ENCODE peak calls at places on chromosomes 7 and 10, in seven cellular contexts. B, Z, O, N, V, L and P are unnamed samples.

GRCh38 chr7:139362981-139363380 is 3.3 kb downstream of the LUC7L2 start:
- DNase-seq in B (no peak), Z (no peak), O (no peak), V (no peak), N (no peak), L (no peak), P (no peak)

GRCh38 chr10:124898493-124898892 is 43.4 kb upstream of the ZRANB1 start:
- DNase-seq in B (no peak), L (no peak), Z (peak), V (no peak), N (no peak), O (no peak), P (no peak)

GRCh38 chr7:94701555-94701973 is 45.6 kb upstream of the SGCE start:
- DNase-seq in Z (peak), B (no peak), V (no peak), L (no peak), O (no peak), N (peak), P (peak)

GRCh38 chr7:105010538-105011523 is 3.2 kb upstream of the KMT2E start:
- DNase-seq in O (peak), B (no peak), L (no peak), V (no peak), N (no peak), Z (no peak), P (no peak)

GRCh38 chr7:36127075-36127740 is 25.8 kb upstream of the EEPD1 start:
- DNase-seq in O (no peak), V (no peak), N (no peak), B (peak), L (no peak), Z (no peak), P (no peak)

GRCh38 chr7:2978403-2978802 is 65.3 kb downstream of the CARD11 start:
- DNase-seq in L (no peak), N (peak), B (no peak), V (peak), O (no peak), Z (no peak), P (no peak)

GRCh38 chr7:13981070-13981469 is 8.4 kb downstream of the ETV1 start:
- DNase-seq in Z (no peak), B (peak), V (no peak), L (peak), O (peak), N (no peak), P (peak)

GRCh38 chr7:30989824-30990140 is 26.0 kb downstream of the GHRHR start:
- DNase-seq in O (no peak), V (no peak), Z (no peak), B (no peak), N (no peak), L (peak), P (no peak)

GRCh38 chr10:3471927-3472704 is 299.5 kb upstream of the PITRM1 start:
- DNase-seq in N (no peak), O (no peak), B (no peak), Z (no peak), V (no peak), L (no peak), P (no peak)

GRCh38 chr7:22248111-22248809 is 108.7 kb downstream of the RAPGEF5 start:
- DNase-seq in Z (no peak), V (no peak), L (no peak), N (no peak), O (no peak), B (no peak), P (no peak)

GRCh38 chr7:1235501-1236131 is 2.9 kb downstream of the UNCX start:
- DNase-seq in O (no peak), L (no peak), N (no peak), V (no peak), B (no peak), Z (no peak), P (no peak)
- TF ChIP-seq SIN3A in O (no peak), L (no peak), N (no peak), V (no peak), B (no peak), Z (no peak), P (no peak)

GRCh38 chr10:19453967-19454366 is 362.3 kb upstream of the PLXDC2 start:
- DNase-seq in O (no peak), Z (no peak), B (no peak), V (no peak), L (no peak), N (no peak), P (no peak)

GRCh38 chr10:19449860-19450259 is 366.4 kb upstream of the PLXDC2 start:
- DNase-seq in N (no peak), B (no peak), O (no peak), L (no peak), V (no peak), Z (no peak), P (no peak)
- TF ChIP-seq SIN3A in N (no peak), B (no peak), O (no peak), L (no peak), V (no peak), Z (no peak), P (no peak)

DNA sequence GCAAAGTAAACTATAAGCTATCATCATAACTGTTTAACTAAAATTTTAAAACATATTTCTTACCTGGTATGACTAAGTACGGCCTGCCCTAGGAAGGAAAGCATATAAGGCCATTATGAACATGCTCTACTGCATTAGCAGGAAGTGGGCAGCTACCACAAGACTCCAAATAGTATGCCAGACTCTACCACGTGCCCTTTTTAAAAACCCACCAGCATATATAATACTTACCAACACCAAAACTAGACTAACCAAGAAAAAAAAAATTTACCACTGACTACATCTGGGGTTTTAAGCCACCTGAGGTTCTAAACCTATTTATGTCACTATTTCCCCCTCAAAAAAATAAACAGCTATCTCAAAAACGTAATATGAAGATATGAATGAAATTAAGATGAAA is 30.1 kb downstream of the NUDCD3 start:
- DNase-seq in L (no peak), N (no peak), V (peak), O (no peak), Z (no peak), B (no peak), P (no peak)
- TF ChIP-seq SIN3A in L (no peak), N (no peak), V (no peak), O (no peak), Z (no peak), B (no peak), P (no peak)

GRCh38 chr7:137335814-137336213 is 7.7 kb downstream of the PTN start:
- DNase-seq in B (no peak), N (no peak), L (no peak), O (no peak), V (no peak), Z (no peak), P (no peak)
- TF ChIP-seq SIN3A in B (no peak), N (no peak), L (no peak), O (no peak), V (no peak), Z (no peak), P (no peak)

DNA sequence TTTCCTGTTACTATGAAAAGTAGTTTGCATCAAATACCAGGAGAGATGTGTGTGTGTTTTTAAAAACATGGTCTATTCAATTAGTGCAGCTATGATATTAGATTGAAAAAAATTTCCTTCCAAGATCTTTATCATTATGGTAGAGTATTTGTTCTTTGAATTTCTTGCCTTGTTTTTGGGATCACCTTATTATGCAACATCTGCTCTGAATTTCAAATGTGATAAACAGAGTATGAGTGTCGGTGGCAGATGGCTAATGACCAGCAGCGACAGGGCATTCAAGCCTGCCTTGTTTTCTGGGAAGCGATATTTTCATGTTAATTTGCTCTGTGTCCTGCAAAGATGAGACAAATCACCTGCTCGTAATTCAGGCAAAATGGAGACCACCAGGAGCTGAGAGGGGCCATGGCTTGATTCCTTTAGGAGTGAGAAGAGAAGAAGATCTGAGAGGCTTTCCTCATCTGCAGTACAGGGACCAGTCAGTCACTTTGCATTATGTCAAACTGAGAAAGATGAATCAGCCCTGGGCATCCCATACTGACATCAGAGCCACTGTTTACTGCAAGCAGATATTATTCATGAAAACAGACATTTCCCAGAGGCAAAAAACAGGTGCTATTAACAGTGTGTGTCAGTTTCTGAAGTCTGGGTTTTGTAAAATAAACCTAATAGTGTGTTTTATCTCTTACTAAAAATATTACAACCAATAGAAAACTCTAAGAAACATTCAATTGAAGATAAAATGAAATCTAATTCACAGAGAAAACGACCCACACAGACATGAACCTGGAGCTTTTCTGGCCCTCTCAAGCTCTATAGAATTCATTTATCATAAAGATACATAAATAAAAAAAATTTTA is 67.6 kb downstream of the CDK6 start:
- DNase-seq in O (no peak), V (peak), N (no peak), L (peak), Z (no peak), B (no peak), P (no peak)
- TF ChIP-seq SIN3A in O (no peak), V (no peak), N (no peak), L (peak), Z (no peak), B (no peak), P (no peak)

DNA sequence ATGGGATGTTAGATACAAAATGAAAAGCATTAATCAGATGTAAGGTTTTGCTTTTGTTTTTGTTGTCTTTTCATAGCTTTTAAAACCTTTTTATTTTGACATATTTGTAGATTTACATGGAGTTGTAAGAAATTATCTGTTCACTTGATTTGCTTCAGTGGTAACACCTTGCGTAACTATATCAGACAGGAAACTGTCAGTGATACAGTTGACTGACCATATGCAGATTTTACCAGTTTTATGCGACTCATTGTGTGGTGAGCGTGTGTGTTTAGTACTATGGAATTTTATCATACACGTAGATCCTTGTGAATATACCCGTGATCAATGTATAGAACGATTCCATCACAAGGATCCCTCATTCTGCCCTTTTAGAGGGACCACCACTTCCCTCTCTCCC is 701.4 kb downstream of the SUGCT start:
- DNase-seq in Z (no peak), B (no peak), N (no peak), V (no peak), L (no peak), O (no peak), P (no peak)
- TF ChIP-seq SIN3A in Z (no peak), B (no peak), N (no peak), V (no peak), L (no peak), O (no peak), P (no peak)

GRCh38 chr10:120702032-120702431 is 149.1 kb upstream of the WDR11 start:
- DNase-seq in O (no peak), N (no peak), Z (no peak), L (no peak), V (no peak), B (no peak), P (no peak)
- TF ChIP-seq SIN3A in O (no peak), N (no peak), Z (no peak), L (no peak), V (no peak), B (no peak), P (no peak)